ENCODE peak calls at places on chromosomes 11 and 22, in seven cellular contexts. One of them, this sample, is unnamed.

GRCh38 chr22:49321477-49322055 is 506.1 kb downstream of the BRD1 start:
- DNase-seq in lower lobe of right lung: peak
- DNase-seq in cardiac fibroblast: no peak
- DNase-seq in GM10248: no peak
- DNase-seq in natural killer cell: no peak
- DNase-seq in cardiac muscle cell: no peak
- DNase-seq in fibroblast of mammary gland: no peak
- DNase-seq in this sample: no peak

GRCh38 chr11:126079640-126080205 is 17.1 kb upstream of the CDON start:
- DNase-seq in lower lobe of right lung: no peak
- DNase-seq in cardiac fibroblast: no peak
- DNase-seq in GM10248: no peak
- DNase-seq in natural killer cell: no peak
- DNase-seq in cardiac muscle cell: no peak
- DNase-seq in fibroblast of mammary gland: no peak
- DNase-seq in this sample: no peak

GRCh38 chr11:83037877-83038276 is 33.8 kb downstream of the RAB30 start:
- DNase-seq in lower lobe of right lung: no peak
- DNase-seq in cardiac fibroblast: peak
- DNase-seq in GM10248: no peak
- DNase-seq in natural killer cell: no peak
- DNase-seq in cardiac muscle cell: no peak
- DNase-seq in fibroblast of mammary gland: no peak
- DNase-seq in this sample: no peak

GRCh38 chr22:16824718-16825687 is at the start of gene XKR3:
- DNase-seq in lower lobe of right lung: no peak
- DNase-seq in cardiac fibroblast: no peak
- DNase-seq in GM10248: no peak
- DNase-seq in natural killer cell: no peak
- DNase-seq in cardiac muscle cell: no peak
- DNase-seq in fibroblast of mammary gland: peak
- DNase-seq in this sample: no peak

GRCh38 chr11:35579557-35580396 is 38.5 kb upstream of the FJX1 start:
- DNase-seq in lower lobe of right lung: no peak
- DNase-seq in cardiac fibroblast: peak
- DNase-seq in GM10248: no peak
- DNase-seq in natural killer cell: no peak
- DNase-seq in cardiac muscle cell: no peak
- DNase-seq in fibroblast of mammary gland: peak
- DNase-seq in this sample: no peak

GRCh38 chr11:124039557-124039956 is 1.6 kb downstream of the OR10G7 start:
- DNase-seq in lower lobe of right lung: no peak
- DNase-seq in cardiac fibroblast: no peak
- DNase-seq in GM10248: no peak
- DNase-seq in natural killer cell: no peak
- DNase-seq in cardiac muscle cell: no peak
- DNase-seq in fibroblast of mammary gland: no peak
- DNase-seq in this sample: no peak

GRCh38 chr11:27528711-27529110 is 22.1 kb upstream of the LIN7C start:
- DNase-seq in lower lobe of right lung: no peak
- DNase-seq in cardiac fibroblast: no peak
- DNase-seq in GM10248: no peak
- DNase-seq in natural killer cell: no peak
- DNase-seq in cardiac muscle cell: no peak
- DNase-seq in fibroblast of mammary gland: no peak
- DNase-seq in this sample: no peak

GRCh38 chr22:36644333-36644757 is 59.2 kb downstream of the CACNG2 start:
- DNase-seq in lower lobe of right lung: no peak
- DNase-seq in cardiac fibroblast: peak
- DNase-seq in GM10248: peak
- DNase-seq in natural killer cell: no peak
- DNase-seq in cardiac muscle cell: peak
- DNase-seq in fibroblast of mammary gland: peak
- DNase-seq in this sample: no peak

GRCh38 chr11:109957601-109958000 is 135.6 kb upstream of the ZC3H12C start:
- DNase-seq in lower lobe of right lung: no peak
- DNase-seq in cardiac fibroblast: no peak
- DNase-seq in GM10248: no peak
- DNase-seq in natural killer cell: no peak
- DNase-seq in cardiac muscle cell: no peak
- DNase-seq in fibroblast of mammary gland: no peak
- DNase-seq in this sample: no peak

GRCh38 chr11:47460571-47461235 is 11.8 kb upstream of the RAPSN start:
- DNase-seq in lower lobe of right lung: no peak
- DNase-seq in cardiac fibroblast: no peak
- DNase-seq in GM10248: no peak
- DNase-seq in natural killer cell: no peak
- DNase-seq in cardiac muscle cell: no peak
- DNase-seq in fibroblast of mammary gland: no peak
- DNase-seq in this sample: no peak

GRCh38 chr22:39543095-39543494 is 10.5 kb upstream of the RPS19BP1 start:
- DNase-seq in lower lobe of right lung: no peak
- DNase-seq in cardiac fibroblast: peak
- DNase-seq in GM10248: no peak
- DNase-seq in natural killer cell: no peak
- DNase-seq in cardiac muscle cell: peak
- DNase-seq in fibroblast of mammary gland: peak
- DNase-seq in this sample: no peak

GRCh38 chr22:36236338-36237319 is 2.7 kb downstream of the APOL2 start:
- DNase-seq in lower lobe of right lung: no peak
- DNase-seq in cardiac fibroblast: no peak
- DNase-seq in GM10248: no peak
- DNase-seq in natural killer cell: no peak
- DNase-seq in cardiac muscle cell: no peak
- DNase-seq in fibroblast of mammary gland: no peak
- DNase-seq in this sample: no peak

GRCh38 chr11:62439785-62440602 is 21.2 kb downstream of the SCGB1A1 start:
- DNase-seq in lower lobe of right lung: no peak
- DNase-seq in cardiac fibroblast: peak
- DNase-seq in GM10248: no peak
- DNase-seq in natural killer cell: no peak
- DNase-seq in cardiac muscle cell: no peak
- DNase-seq in fibroblast of mammary gland: peak
- DNase-seq in this sample: no peak

GRCh38 chr22:32897400-32897799 is 95.9 kb downstream of the TIMP3 start:
- DNase-seq in lower lobe of right lung: no peak
- DNase-seq in cardiac fibroblast: no peak
- DNase-seq in GM10248: no peak
- DNase-seq in natural killer cell: no peak
- DNase-seq in cardiac muscle cell: no peak
- DNase-seq in fibroblast of mammary gland: peak
- DNase-seq in this sample: no peak

GRCh38 chr22:22394589-22394988 is 114.0 kb downstream of the ZNF280B start:
- DNase-seq in lower lobe of right lung: no peak
- DNase-seq in cardiac fibroblast: no peak
- DNase-seq in GM10248: peak
- DNase-seq in natural killer cell: no peak
- DNase-seq in cardiac muscle cell: no peak
- DNase-seq in fibroblast of mammary gland: no peak
- DNase-seq in this sample: no peak

GRCh38 chr11:15858881-15859280 is 497.5 kb downstream of the SOX6 start:
- DNase-seq in lower lobe of right lung: no peak
- DNase-seq in cardiac fibroblast: no peak
- DNase-seq in GM10248: no peak
- DNase-seq in natural killer cell: no peak
- DNase-seq in cardiac muscle cell: no peak
- DNase-seq in fibroblast of mammary gland: no peak
- DNase-seq in this sample: no peak

GRCh38 chr22:49903322-49904039 is 14.8 kb downstream of the ALG12 start:
- DNase-seq in lower lobe of right lung: no peak
- DNase-seq in cardiac fibroblast: no peak
- DNase-seq in GM10248: no peak
- DNase-seq in natural killer cell: no peak
- DNase-seq in cardiac muscle cell: peak
- DNase-seq in fibroblast of mammary gland: no peak
- DNase-seq in this sample: no peak

GRCh38 chr22:37455896-37456295 is 28.6 kb upstream of the ELFN2 start:
- DNase-seq in lower lobe of right lung: no peak
- DNase-seq in cardiac fibroblast: peak
- DNase-seq in GM10248: no peak
- DNase-seq in natural killer cell: no peak
- DNase-seq in cardiac muscle cell: no peak
- DNase-seq in fibroblast of mammary gland: no peak
- DNase-seq in this sample: no peak

GRCh38 chr11:70364745-70365535 is 33.4 kb upstream of the CTTN start:
- DNase-seq in lower lobe of right lung: no peak
- DNase-seq in cardiac fibroblast: no peak
- DNase-seq in GM10248: no peak
- DNase-seq in natural killer cell: peak
- DNase-seq in cardiac muscle cell: no peak
- DNase-seq in fibroblast of mammary gland: no peak
- DNase-seq in this sample: no peak

GRCh38 chr22:46636221-46637002 is 16.2 kb downstream of the GRAMD4 start:
- DNase-seq in lower lobe of right lung: no peak
- DNase-seq in cardiac fibroblast: no peak
- DNase-seq in GM10248: no peak
- DNase-seq in natural killer cell: no peak
- DNase-seq in cardiac muscle cell: no peak
- DNase-seq in fibroblast of mammary gland: no peak
- DNase-seq in this sample: no peak

GRCh38 chr11:6351782-6352181 is 31.5 kb upstream of the CAVIN3 start:
- DNase-seq in lower lobe of right lung: no peak
- DNase-seq in cardiac fibroblast: no peak
- DNase-seq in GM10248: no peak
- DNase-seq in natural killer cell: no peak
- DNase-seq in cardiac muscle cell: no peak
- DNase-seq in fibroblast of mammary gland: no peak
- DNase-seq in this sample: no peak

GRCh38 chr11:15202626-15203025 is 87.9 kb downstream of the INSC start:
- DNase-seq in lower lobe of right lung: no peak
- DNase-seq in cardiac fibroblast: no peak
- DNase-seq in GM10248: no peak
- DNase-seq in natural killer cell: no peak
- DNase-seq in cardiac muscle cell: no peak
- DNase-seq in fibroblast of mammary gland: no peak
- DNase-seq in this sample: no peak

GRCh38 chr22:17106785-17107546 is 14.2 kb downstream of the TMEM121B start:
- DNase-seq in lower lobe of right lung: peak
- DNase-seq in cardiac fibroblast: no peak
- DNase-seq in GM10248: peak
- DNase-seq in natural killer cell: no peak
- DNase-seq in cardiac muscle cell: no peak
- DNase-seq in fibroblast of mammary gland: no peak
- DNase-seq in this sample: no peak

GRCh38 chr11:106446961-106447360 is 369.5 kb downstream of the AASDHPPT start:
- DNase-seq in lower lobe of right lung: no peak
- DNase-seq in cardiac fibroblast: no peak
- DNase-seq in GM10248: no peak
- DNase-seq in natural killer cell: no peak
- DNase-seq in cardiac muscle cell: no peak
- DNase-seq in fibroblast of mammary gland: no peak
- DNase-seq in this sample: no peak

GRCh38 chr11:112776834-112777793 is 184.1 kb upstream of the NCAM1 start:
- DNase-seq in lower lobe of right lung: no peak
- DNase-seq in cardiac fibroblast: peak
- DNase-seq in GM10248: no peak
- DNase-seq in natural killer cell: no peak
- DNase-seq in cardiac muscle cell: peak
- DNase-seq in fibroblast of mammary gland: no peak
- DNase-seq in this sample: no peak

GRCh38 chr11:12606597-12606996 is 67.6 kb upstream of the TEAD1 start:
- DNase-seq in lower lobe of right lung: no peak
- DNase-seq in cardiac fibroblast: peak
- DNase-seq in GM10248: no peak
- DNase-seq in natural killer cell: no peak
- DNase-seq in cardiac muscle cell: no peak
- DNase-seq in fibroblast of mammary gland: peak
- DNase-seq in this sample: no peak

GRCh38 chr11:104161751-104162450 is 2.0 kb downstream of the PDGFD start:
- DNase-seq in lower lobe of right lung: no peak
- DNase-seq in cardiac fibroblast: peak
- DNase-seq in GM10248: no peak
- DNase-seq in natural killer cell: no peak
- DNase-seq in cardiac muscle cell: no peak
- DNase-seq in fibroblast of mammary gland: no peak
- DNase-seq in this sample: no peak

GRCh38 chr11:104165014-104165413 is 1.1 kb upstream of the PDGFD start:
- DNase-seq in lower lobe of right lung: no peak
- DNase-seq in cardiac fibroblast: no peak
- DNase-seq in GM10248: no peak
- DNase-seq in natural killer cell: no peak
- DNase-seq in cardiac muscle cell: no peak
- DNase-seq in fibroblast of mammary gland: no peak
- DNase-seq in this sample: no peak

GRCh38 chr11:104159356-104159755 is 4.6 kb downstream of the PDGFD start:
- DNase-seq in lower lobe of right lung: no peak
- DNase-seq in cardiac fibroblast: no peak
- DNase-seq in GM10248: no peak
- DNase-seq in natural killer cell: no peak
- DNase-seq in cardiac muscle cell: no peak
- DNase-seq in fibroblast of mammary gland: no peak
- DNase-seq in this sample: no peak

GRCh38 chr11:104163100-104164027 is 583 bp downstream of the PDGFD start:
- DNase-seq in lower lobe of right lung: no peak
- DNase-seq in cardiac fibroblast: peak
- DNase-seq in GM10248: peak
- DNase-seq in natural killer cell: peak
- DNase-seq in cardiac muscle cell: peak
- DNase-seq in fibroblast of mammary gland: peak
- DNase-seq in this sample: no peak

GRCh38 chr11:104164028-104164520 is at the start of gene PDGFD:
- DNase-seq in lower lobe of right lung: peak
- DNase-seq in cardiac fibroblast: peak
- DNase-seq in GM10248: peak
- DNase-seq in natural killer cell: peak
- DNase-seq in cardiac muscle cell: peak
- DNase-seq in fibroblast of mammary gland: peak
- DNase-seq in this sample: no peak
- TF ChIP-seq CTCF in lower lobe of right lung: peak
- TF ChIP-seq CTCF in cardiac fibroblast: peak
- TF ChIP-seq CTCF in GM10248: peak
- TF ChIP-seq CTCF in natural killer cell: peak
- TF ChIP-seq CTCF in cardiac muscle cell: peak
- TF ChIP-seq CTCF in fibroblast of mammary gland: peak
- TF ChIP-seq CTCF in this sample: no peak

GRCh38 chr22:27267145-27267544 is 534.4 kb downstream of the MN1 start:
- DNase-seq in lower lobe of right lung: no peak
- DNase-seq in cardiac fibroblast: no peak
- DNase-seq in GM10248: no peak
- DNase-seq in natural killer cell: no peak
- DNase-seq in cardiac muscle cell: no peak
- DNase-seq in fibroblast of mammary gland: no peak
- DNase-seq in this sample: no peak
- TF ChIP-seq CTCF in lower lobe of right lung: no peak
- TF ChIP-seq CTCF in cardiac fibroblast: no peak
- TF ChIP-seq CTCF in GM10248: no peak
- TF ChIP-seq CTCF in natural killer cell: no peak
- TF ChIP-seq CTCF in cardiac muscle cell: no peak
- TF ChIP-seq CTCF in fibroblast of mammary gland: no peak
- TF ChIP-seq CTCF in this sample: no peak

GRCh38 chr22:45285431-45286058 is 796 bp downstream of the UPK3A start:
- DNase-seq in lower lobe of right lung: no peak
- DNase-seq in cardiac fibroblast: no peak
- DNase-seq in GM10248: no peak
- DNase-seq in natural killer cell: no peak
- DNase-seq in cardiac muscle cell: peak
- DNase-seq in fibroblast of mammary gland: no peak
- DNase-seq in this sample: no peak
- TF ChIP-seq CTCF in lower lobe of right lung: no peak
- TF ChIP-seq CTCF in cardiac fibroblast: no peak
- TF ChIP-seq CTCF in GM10248: no peak
- TF ChIP-seq CTCF in natural killer cell: no peak
- TF ChIP-seq CTCF in cardiac muscle cell: no peak
- TF ChIP-seq CTCF in fibroblast of mammary gland: no peak
- TF ChIP-seq CTCF in this sample: no peak

GRCh38 chr11:67439321-67440228 is 2.1 kb upstream of the PTPRCAP start:
- DNase-seq in lower lobe of right lung: no peak
- DNase-seq in cardiac fibroblast: peak
- DNase-seq in GM10248: no peak
- DNase-seq in natural killer cell: no peak
- DNase-seq in cardiac muscle cell: no peak
- DNase-seq in fibroblast of mammary gland: no peak
- DNase-seq in this sample: no peak
- TF ChIP-seq CTCF in lower lobe of right lung: no peak
- TF ChIP-seq CTCF in cardiac fibroblast: peak
- TF ChIP-seq CTCF in GM10248: peak
- TF ChIP-seq CTCF in natural killer cell: no peak
- TF ChIP-seq CTCF in cardiac muscle cell: no peak
- TF ChIP-seq CTCF in fibroblast of mammary gland: no peak
- TF ChIP-seq CTCF in this sample: no peak